ENCODE peak calls at places on chromosomes 6 and 20, in five cellular contexts. One of them, this sample, is unnamed.
A peak's percentile ranks its signal among the peaks of the same experiment; 100 is the strongest.

GRCh38 chr20:46695888-46696287 is 6.6 kb upstream of the TP53RK start:
- DNase-seq in K562: no peak
- DNase-seq in A549: no peak
- DNase-seq in IMR-90: peak; percentile 69
- DNase-seq in GM12878: no peak
- DNase-seq in this sample: no peak

GRCh38 chr6:3523288-3523670 is 66.4 kb upstream of the SLC22A23 start:
- DNase-seq in K562: no peak
- DNase-seq in GM12878: no peak
- DNase-seq in A549: no peak
- DNase-seq in IMR-90: peak; percentile 7
- DNase-seq in this sample: no peak

GRCh38 chr6:69232506-69233194 is 564.2 kb downstream of the LMBRD1 start:
- DNase-seq in K562: peak; percentile 72
- DNase-seq in IMR-90: peak; percentile 55
- DNase-seq in A549: peak; percentile 4
- DNase-seq in GM12878: no peak
- DNase-seq in this sample: peak; percentile 55

GRCh38 chr20:53448875-53449274 is 144.8 kb downstream of the ZNF217 start:
- DNase-seq in K562: no peak
- DNase-seq in A549: no peak
- DNase-seq in GM12878: no peak
- DNase-seq in IMR-90: no peak
- DNase-seq in this sample: no peak

GRCh38 chr6:26543953-26544352 is 5.8 kb downstream of the HMGN4 start:
- DNase-seq in K562: no peak
- DNase-seq in GM12878: no peak
- DNase-seq in IMR-90: peak; percentile 26
- DNase-seq in A549: no peak
- DNase-seq in this sample: peak; percentile 49

GRCh38 chr6:64000873-64001497 is 365.4 kb downstream of the PHF3 start:
- DNase-seq in K562: no peak
- DNase-seq in IMR-90: no peak
- DNase-seq in GM12878: no peak
- DNase-seq in A549: no peak
- DNase-seq in this sample: no peak

GRCh38 chr20:35000922-35001595 is 45.4 kb downstream of the MYH7B start:
- DNase-seq in IMR-90: no peak
- DNase-seq in K562: no peak
- DNase-seq in A549: no peak
- DNase-seq in GM12878: no peak
- DNase-seq in this sample: no peak

GRCh38 chr20:47496118-47496517 is 5.6 kb upstream of the NCOA3 start:
- DNase-seq in GM12878: no peak
- DNase-seq in IMR-90: no peak
- DNase-seq in A549: no peak
- DNase-seq in K562: no peak
- DNase-seq in this sample: no peak

GRCh38 chr6:106927531-106928398 is 46.8 kb downstream of the CD24 start:
- DNase-seq in A549: peak; percentile 14
- DNase-seq in GM12878: no peak
- DNase-seq in K562: peak; percentile 77
- DNase-seq in IMR-90: peak; percentile 21
- DNase-seq in this sample: no peak

GRCh38 chr6:25351485-25351884 is 72.3 kb downstream of the CARMIL1 start:
- DNase-seq in A549: no peak
- DNase-seq in K562: no peak
- DNase-seq in IMR-90: no peak
- DNase-seq in GM12878: no peak
- DNase-seq in this sample: no peak

GRCh38 chr20:34495928-34496327 is 20.3 kb upstream of the DYNLRB1 start:
- DNase-seq in GM12878: no peak
- DNase-seq in K562: no peak
- DNase-seq in A549: no peak
- DNase-seq in IMR-90: no peak
- DNase-seq in this sample: no peak

GRCh38 chr6:27279513-27280063 is 32.1 kb downstream of the PRSS16 start:
- DNase-seq in GM12878: no peak
- DNase-seq in IMR-90: no peak
- DNase-seq in K562: peak; percentile 69
- DNase-seq in A549: no peak
- DNase-seq in this sample: no peak

GRCh38 chr6:56752009-56752408 is 109.3 kb upstream of the DST start:
- DNase-seq in K562: no peak
- DNase-seq in A549: no peak
- DNase-seq in IMR-90: peak; percentile 77
- DNase-seq in GM12878: no peak
- DNase-seq in this sample: no peak

GRCh38 chr6:21402368-21402767 is 191.2 kb upstream of the SOX4 start:
- DNase-seq in GM12878: peak; percentile 30
- DNase-seq in K562: no peak
- DNase-seq in IMR-90: peak; percentile 27
- DNase-seq in A549: no peak
- DNase-seq in this sample: no peak

GRCh38 chr6:29510202-29510601 is 22.4 kb upstream of the MAS1L start:
- DNase-seq in A549: no peak
- DNase-seq in GM12878: no peak
- DNase-seq in IMR-90: no peak
- DNase-seq in K562: peak; percentile 29
- DNase-seq in this sample: no peak

GRCh38 chr6:32317532-32317931 is 54.2 kb downstream of the TSBP1 start:
- DNase-seq in A549: no peak
- DNase-seq in K562: no peak
- DNase-seq in GM12878: no peak
- DNase-seq in IMR-90: no peak
- DNase-seq in this sample: no peak

GRCh38 chr6:23091795-23092194 is 522.4 kb downstream of the HDGFL1 start:
- DNase-seq in IMR-90: peak; percentile 60
- DNase-seq in K562: no peak
- DNase-seq in GM12878: no peak
- DNase-seq in A549: no peak
- DNase-seq in this sample: no peak

GRCh38 chr6:130381459-130382380 is 15.9 kb downstream of the TMEM200A start:
- DNase-seq in IMR-90: no peak
- DNase-seq in GM12878: no peak
- DNase-seq in K562: no peak
- DNase-seq in A549: no peak
- DNase-seq in this sample: no peak

GRCh38 chr6:152232494-152233151 is 404.5 kb downstream of the SYNE1 start:
- DNase-seq in IMR-90: peak; percentile 67
- DNase-seq in A549: no peak
- DNase-seq in K562: peak; percentile 55
- DNase-seq in GM12878: no peak
- DNase-seq in this sample: peak; percentile 28
- TF ChIP-seq RCOR1 in IMR-90: no peak
- TF ChIP-seq RCOR1 in A549: no peak
- TF ChIP-seq RCOR1 in K562: no peak
- TF ChIP-seq RCOR1 in GM12878: no peak
- TF ChIP-seq RCOR1 in this sample: no peak

GRCh38 chr6:144214622-144215401 is 64.5 kb downstream of the STX11 start:
- DNase-seq in IMR-90: no peak
- DNase-seq in K562: no peak
- DNase-seq in A549: no peak
- DNase-seq in GM12878: no peak
- DNase-seq in this sample: peak; percentile 5
- TF ChIP-seq RFX5 in IMR-90: no peak
- TF ChIP-seq RFX5 in K562: no peak
- TF ChIP-seq RFX5 in A549: no peak
- TF ChIP-seq RFX5 in GM12878: no peak
- TF ChIP-seq RFX5 in this sample: no peak

GRCh38 chr6:74991573-74992332 is 214.1 kb downstream of the COL12A1 start:
- DNase-seq in IMR-90: peak; percentile 38
- DNase-seq in GM12878: no peak
- DNase-seq in K562: no peak
- DNase-seq in A549: no peak
- DNase-seq in this sample: no peak
- TF ChIP-seq RCOR1 in IMR-90: no peak
- TF ChIP-seq RCOR1 in GM12878: no peak
- TF ChIP-seq RCOR1 in K562: no peak
- TF ChIP-seq RCOR1 in A549: no peak
- TF ChIP-seq RCOR1 in this sample: no peak

GRCh38 chr6:160088069-160088773 is 33.4 kb upstream of the SLC22A1 start:
- DNase-seq in A549: peak; percentile 80
- DNase-seq in IMR-90: peak; percentile 89
- DNase-seq in GM12878: no peak
- DNase-seq in K562: peak; percentile 45
- DNase-seq in this sample: peak; percentile 75
- TF ChIP-seq RFX5 in A549: no peak
- TF ChIP-seq RFX5 in IMR-90: no peak
- TF ChIP-seq RFX5 in GM12878: no peak
- TF ChIP-seq RFX5 in K562: no peak
- TF ChIP-seq RFX5 in this sample: no peak

DNA sequence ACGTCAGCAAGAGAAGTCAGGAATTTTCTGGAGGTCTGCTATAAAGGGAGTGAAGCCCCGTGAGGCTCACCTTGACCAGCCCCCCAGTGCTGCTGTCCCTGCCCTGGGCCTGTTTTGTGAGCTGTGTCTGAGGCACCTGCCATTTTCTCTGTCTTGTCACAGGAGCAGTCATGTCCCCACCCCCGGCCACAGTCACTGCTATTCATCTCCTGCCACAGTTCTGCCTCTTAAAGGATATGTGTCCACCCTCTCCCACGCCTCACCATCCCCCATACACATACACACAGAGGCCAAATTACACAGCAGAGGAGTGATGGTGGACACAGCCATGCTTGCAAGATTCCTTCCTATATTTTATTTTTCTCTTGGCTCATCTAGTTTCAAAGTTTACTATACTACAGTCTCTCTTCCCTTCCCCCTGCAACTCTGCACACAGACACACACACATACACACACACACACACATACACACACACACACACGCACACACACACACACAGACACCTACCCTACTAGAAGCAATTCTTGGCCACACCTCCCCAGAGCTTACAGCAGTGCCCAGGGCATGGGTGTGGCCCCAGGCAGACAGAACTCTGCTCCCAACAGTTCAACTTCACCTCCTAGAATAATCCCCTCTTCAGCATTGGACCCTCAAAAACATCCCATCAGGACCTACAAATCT is 68.7 kb upstream of the TAB2 start:
- DNase-seq in IMR-90: no peak
- DNase-seq in A549: no peak
- DNase-seq in GM12878: no peak
- DNase-seq in K562: peak; percentile 34
- DNase-seq in this sample: no peak
- TF ChIP-seq RCOR1 in IMR-90: no peak
- TF ChIP-seq RCOR1 in A549: no peak
- TF ChIP-seq RCOR1 in GM12878: no peak
- TF ChIP-seq RCOR1 in K562: no peak
- TF ChIP-seq RCOR1 in this sample: no peak

GRCh38 chr6:153126218-153126617 is 4.9 kb downstream of the RGS17 start:
- DNase-seq in GM12878: no peak
- DNase-seq in A549: no peak
- DNase-seq in IMR-90: no peak
- DNase-seq in K562: no peak
- DNase-seq in this sample: no peak

GRCh38 chr6:153135681-153136080 is 4.6 kb upstream of the RGS17 start:
- DNase-seq in GM12878: no peak
- DNase-seq in K562: no peak
- DNase-seq in IMR-90: no peak
- DNase-seq in A549: no peak
- DNase-seq in this sample: no peak

GRCh38 chr6:153131037-153131981 is at the start of gene RGS17:
- DNase-seq in K562: no peak
- DNase-seq in A549: peak; percentile 65
- DNase-seq in IMR-90: peak; percentile 73
- DNase-seq in GM12878: no peak
- DNase-seq in this sample: peak; percentile 100

GRCh38 chr6:153129873-153130514 is 1.1 kb downstream of the RGS17 start:
- DNase-seq in K562: no peak
- DNase-seq in IMR-90: peak; percentile 12
- DNase-seq in GM12878: no peak
- DNase-seq in A549: no peak
- DNase-seq in this sample: peak; percentile 73

GRCh38 chr6:153130515-153131036 is 506 bp downstream of the RGS17 start:
- DNase-seq in K562: no peak
- DNase-seq in GM12878: no peak
- DNase-seq in IMR-90: no peak
- DNase-seq in A549: no peak
- DNase-seq in this sample: peak; percentile 88
- TF ChIP-seq RFX5 in K562: no peak
- TF ChIP-seq RFX5 in GM12878: no peak
- TF ChIP-seq RFX5 in IMR-90: no peak
- TF ChIP-seq RFX5 in A549: no peak
- TF ChIP-seq RFX5 in this sample: no peak

GRCh38 chr20:49671429-49671828 is 42.2 kb downstream of the B4GALT5 start:
- DNase-seq in IMR-90: no peak
- DNase-seq in A549: no peak
- DNase-seq in K562: no peak
- DNase-seq in GM12878: no peak
- DNase-seq in this sample: no peak

GRCh38 chr20:49675368-49676151 is 38.1 kb downstream of the B4GALT5 start:
- DNase-seq in IMR-90: no peak
- DNase-seq in K562: peak; percentile 58
- DNase-seq in GM12878: peak; percentile 86
- DNase-seq in A549: peak; percentile 41
- DNase-seq in this sample: no peak

GRCh38 chr20:49672109-49672681 is 41.5 kb downstream of the B4GALT5 start:
- DNase-seq in K562: no peak
- DNase-seq in A549: no peak
- DNase-seq in IMR-90: no peak
- DNase-seq in GM12878: no peak
- DNase-seq in this sample: no peak

GRCh38 chr20:49676581-49677291 is 36.9 kb downstream of the B4GALT5 start:
- DNase-seq in IMR-90: peak; percentile 71
- DNase-seq in GM12878: peak; percentile 82
- DNase-seq in K562: peak; percentile 60
- DNase-seq in A549: peak; percentile 66
- DNase-seq in this sample: no peak

DNA sequence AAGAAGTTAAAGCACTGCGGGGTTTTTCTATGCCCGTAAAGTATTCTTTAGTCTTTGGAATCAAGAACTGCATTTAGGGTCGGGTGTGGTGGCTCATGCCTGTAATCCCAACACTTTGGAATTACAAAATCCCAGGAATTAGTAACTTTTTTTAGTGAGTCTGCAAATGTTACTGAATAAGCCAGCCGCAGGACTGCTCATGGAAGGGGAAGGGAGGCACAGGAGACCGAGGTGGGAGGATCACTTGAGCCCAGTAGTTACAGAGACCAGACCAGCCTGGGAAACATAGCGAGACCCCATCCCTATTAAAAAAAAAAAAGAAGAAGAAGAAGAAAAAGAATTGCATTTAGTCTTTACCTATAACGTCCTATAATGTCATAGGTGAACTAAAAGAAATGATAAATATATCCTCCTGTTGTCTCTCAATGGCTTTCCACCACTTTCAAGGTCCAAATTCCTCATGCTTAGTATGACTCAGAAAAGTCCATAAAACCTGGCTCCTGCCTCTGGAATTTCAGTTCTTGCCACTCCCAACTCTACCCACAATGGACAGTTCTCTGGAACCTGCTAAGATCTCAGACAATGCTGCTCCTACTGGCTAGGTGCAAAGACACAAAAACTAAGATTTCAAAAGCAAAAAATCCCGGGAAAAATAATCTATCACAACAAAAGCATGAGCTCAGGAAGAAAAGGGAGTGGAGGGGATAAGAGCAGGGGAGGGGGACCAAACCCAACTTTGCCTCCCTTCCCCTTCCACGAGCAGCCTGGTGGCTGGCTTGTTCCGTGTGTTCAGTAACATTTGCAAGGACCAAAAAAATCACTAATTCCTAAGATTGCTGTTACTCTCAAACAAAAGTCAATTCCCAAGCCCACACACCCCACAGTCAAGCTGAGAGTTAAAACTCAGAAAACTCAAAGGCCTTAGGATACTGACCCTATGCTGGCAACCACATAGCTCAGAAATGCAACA is 39.0 kb downstream of the B4GALT5 start:
- DNase-seq in IMR-90: peak; percentile 30
- DNase-seq in GM12878: no peak
- DNase-seq in A549: peak; percentile 85
- DNase-seq in K562: no peak
- DNase-seq in this sample: no peak
- TF ChIP-seq RCOR1 in IMR-90: no peak
- TF ChIP-seq RCOR1 in GM12878: no peak
- TF ChIP-seq RCOR1 in A549: no peak
- TF ChIP-seq RCOR1 in K562: no peak
- TF ChIP-seq RCOR1 in this sample: no peak